ENCODE peak calls at places on chromosomes 7 and 10, in six cellular contexts. Y is occipital lobe, A is GM12891, F is amniotic stem cell, S is substantia nigra, C is fibroblast of gingiva. D is an unnamed sample.

GRCh38 chr10:129888784-129889616 is 75.1 kb downstream of the EBF3 start:
- DNase-seq in Y (no peak), A (peak; percentile 72), F (no peak), S (no peak), C (no peak), D (peak; percentile 74)

GRCh38 chr10:28137907-28138880 is 139.3 kb upstream of the ODAD2 start:
- DNase-seq in Y (no peak), A (no peak), F (no peak), S (no peak), C (peak; percentile 5), D (no peak)

GRCh38 chr10:110612073-110612472 is 32.1 kb upstream of the RBM20 start:
- DNase-seq in Y (no peak), A (no peak), F (no peak), S (no peak), C (no peak), D (no peak)

GRCh38 chr7:119175916-119176627 is 951.6 kb downstream of the ANKRD7 start:
- DNase-seq in Y (peak; percentile 4), A (no peak), F (peak; percentile 3), S (peak; percentile 24), C (peak; percentile 60), D (peak; percentile 15)

GRCh38 chr7:78939669-78940068 is 513.8 kb downstream of the MAGI2 start:
- DNase-seq in Y (no peak), A (no peak), F (no peak), S (no peak), C (peak; percentile 50), D (no peak)

GRCh38 chr7:69823151-69823744 is 225.0 kb downstream of the AUTS2 start:
- DNase-seq in Y (no peak), A (no peak), F (no peak), S (no peak), C (no peak), D (no peak)

GRCh38 chr10:31118561-31118960 is 86.9 kb upstream of the ZNF438 start:
- DNase-seq in Y (no peak), A (no peak), F (no peak), S (no peak), C (peak; percentile 19), D (no peak)

GRCh38 chr10:3805227-3805790 is 20.3 kb upstream of the KLF6 start:
- DNase-seq in Y (no peak), A (no peak), F (no peak), S (no peak), C (peak; percentile 89), D (peak; percentile 57)

GRCh38 chr10:45058992-45059561 is 58.4 kb downstream of the ZNF22 start:
- DNase-seq in Y (no peak), A (no peak), F (no peak), S (no peak), C (no peak), D (no peak)

GRCh38 chr7:40092152-40092551 is 42.3 kb downstream of the MPLKIP start:
- DNase-seq in Y (no peak), A (no peak), F (no peak), S (no peak), C (no peak), D (no peak)

GRCh38 chr10:98404571-98405396 is 10.2 kb downstream of the PYROXD2 start:
- DNase-seq in Y (no peak), A (no peak), F (no peak), S (no peak), C (peak; percentile 59), D (peak; percentile 68)

GRCh38 chr10:30974355-30974754 is 57.3 kb downstream of the ZNF438 start:
- DNase-seq in Y (no peak), A (no peak), F (no peak), S (no peak), C (peak; percentile 79), D (no peak)